ENCODE peak calls at places on chromosomes 7 and 10, in five cellular contexts. V, Y, X, T and C are unnamed samples.

GRCh38 chr7:152989889-152990380 is 230.4 kb downstream of the ACTR3B start:
- DNase-seq in Y (no peak), X (no peak), V (peak), T (peak), C (no peak)

GRCh38 chr7:138247081-138247480 is 170.8 kb downstream of the AKR1D1 start:
- DNase-seq in X (no peak), V (no peak), Y (no peak), T (no peak), C (no peak)

GRCh38 chr10:71397340-71398212 is 856 bp downstream of the CDH23 start:
- DNase-seq in V (peak), T (no peak), X (no peak), Y (no peak), C (no peak)

GRCh38 chr7:140121321-140121720 is 55.5 kb downstream of the KDM7A start:
- DNase-seq in T (no peak), Y (no peak), X (no peak), V (no peak), C (no peak)

GRCh38 chr10:126839094-126839761 is 66.0 kb upstream of the DOCK1 start:
- DNase-seq in V (no peak), X (no peak), Y (no peak), T (no peak), C (peak)

GRCh38 chr10:101561068-101561915 is 26.8 kb downstream of the POLL start:
- DNase-seq in Y (no peak), X (no peak), V (no peak), T (no peak), C (no peak)

GRCh38 chr10:101215397-101216206 is 13.7 kb downstream of the LBX1 start:
- DNase-seq in V (no peak), T (no peak), Y (no peak), X (no peak), C (no peak)

GRCh38 chr10:30374353-30374752 is 25.3 kb upstream of the MTPAP start:
- DNase-seq in X (no peak), Y (no peak), T (no peak), V (peak), C (no peak)

GRCh38 chr10:52004342-52004949 is 305.1 kb upstream of the CSTF2T start:
- DNase-seq in Y (no peak), T (peak), X (no peak), V (peak), C (no peak)

GRCh38 chr10:132861884-132862461 is 76.0 kb upstream of the NKX6-2 start:
- DNase-seq in T (no peak), V (no peak), X (no peak), Y (no peak), C (peak)

GRCh38 chr7:1641661-1642260 is 28.3 kb upstream of the ELFN1 start:
- DNase-seq in V (no peak), T (no peak), X (no peak), Y (no peak), C (no peak)

GRCh38 chr7:2082357-2083038 is 150.2 kb downstream of the MAD1L1 start:
- DNase-seq in X (no peak), V (peak), T (no peak), Y (no peak), C (no peak)

GRCh38 chr7:51950811-51951210 is 634.2 kb upstream of the COBL start:
- DNase-seq in Y (no peak), T (peak), X (no peak), V (no peak), C (no peak)

GRCh38 chr10:74371696-74372095 is 220.7 kb downstream of the ADK start:
- DNase-seq in Y (no peak), V (no peak), X (no peak), T (no peak), C (no peak)

GRCh38 chr10:32909461-32909860 is 48.6 kb downstream of the ITGB1 start:
- DNase-seq in X (no peak), Y (no peak), V (no peak), T (no peak), C (no peak)

GRCh38 chr7:149175150-149175549 is 20.2 kb upstream of the ZNF282 start:
- DNase-seq in X (no peak), T (no peak), Y (no peak), V (no peak), C (no peak)